ENCODE peak calls at places on chromosomes 16 and 17, in eight cellular contexts. P, R, Z, Y, B, U, A and X are unnamed samples.

GRCh38 chr17:45708707-45709290 is 75.3 kb upstream of the CRHR1 start:
- DNase-seq in P (no peak), R (no peak), Z (no peak), Y (no peak), B (no peak), U (no peak), A (no peak), X (no peak)

GRCh38 chr16:20620770-20621169 is 44.6 kb upstream of the ACSM2B start:
- DNase-seq in P (no peak), R (no peak), Z (no peak), Y (no peak), B (no peak), U (no peak), A (no peak), X (no peak)

GRCh38 chr16:29911676-29912010 is 11.4 kb downstream of the ASPHD1 start:
- DNase-seq in P (peak), R (no peak), Z (no peak), Y (no peak), B (no peak), U (no peak), A (no peak), X (no peak)

GRCh38 chr16:30844671-30845449 is 49.0 kb downstream of the BCL7C start:
- DNase-seq in P (no peak), R (peak), Z (peak), Y (peak), B (peak), U (peak), A (no peak), X (peak)

GRCh38 chr16:52256310-52257078 is 290.4 kb downstream of the TOX3 start:
- DNase-seq in P (no peak), R (no peak), Z (no peak), Y (no peak), B (no peak), U (no peak), A (no peak), X (no peak)

GRCh38 chr17:58741121-58741625 is 14.5 kb upstream of the PPM1E start:
- DNase-seq in P (no peak), R (no peak), Z (no peak), Y (peak), B (no peak), U (peak), A (no peak), X (peak)

GRCh38 chr17:64741924-64742670 is 80.0 kb upstream of the SMURF2 start:
- DNase-seq in P (no peak), R (peak), Z (no peak), Y (peak), B (peak), U (peak), A (peak), X (no peak)

GRCh38 chr17:80485846-80486245 is 9.4 kb upstream of the NPTX1 start:
- DNase-seq in P (no peak), R (no peak), Z (no peak), Y (no peak), B (no peak), U (no peak), A (no peak), X (no peak)

GRCh38 chr17:46027326-46028325 is 28.6 kb downstream of the STH start:
- DNase-seq in P (no peak), R (no peak), Z (no peak), Y (no peak), B (no peak), U (no peak), A (no peak), X (no peak)

GRCh38 chr17:79714129-79714528 is 16.6 kb upstream of the ENPP7 start:
- DNase-seq in P (no peak), R (no peak), Z (no peak), Y (no peak), B (no peak), U (no peak), A (no peak), X (no peak)

GRCh38 chr16:17228708-17229055 is 242.1 kb downstream of the XYLT1 start:
- DNase-seq in P (no peak), R (no peak), Z (no peak), Y (no peak), B (no peak), U (no peak), A (no peak), X (no peak)

GRCh38 chr17:386145-386876 is 33.7 kb upstream of the RPH3AL start:
- DNase-seq in P (peak), R (peak), Z (peak), Y (no peak), B (peak), U (peak), A (peak), X (no peak)

GRCh38 chr17:44417553-44417952 is 28.1 kb upstream of the ITGA2B start:
- DNase-seq in P (no peak), R (no peak), Z (no peak), Y (peak), B (no peak), U (peak), A (no peak), X (peak)

GRCh38 chr17:78645421-78646295 is 68.5 kb upstream of the DNAH17 start:
- DNase-seq in P (peak), R (peak), Z (peak), Y (no peak), B (peak), U (peak), A (peak), X (no peak)

GRCh38 chr17:39461911-39462641 is 790 bp downstream of the CDK12 start:
- DNase-seq in P (no peak), R (peak), Z (peak), Y (no peak), B (no peak), U (no peak), A (no peak), X (no peak)

GRCh38 chr17:34886831-34887230 is 74.4 kb downstream of the CCT6B start:
- DNase-seq in P (no peak), R (no peak), Z (no peak), Y (no peak), B (no peak), U (no peak), A (no peak), X (no peak)

GRCh38 chr16:47310792-47311211 is 150.1 kb downstream of the ITFG1 start:
- DNase-seq in P (no peak), R (no peak), Z (no peak), Y (no peak), B (no peak), U (no peak), A (no peak), X (no peak)

GRCh38 chr17:44689492-44690217 is at the start of gene CCDC43:
- DNase-seq in P (peak), R (peak), Z (peak), Y (peak), B (peak), U (peak), A (peak), X (peak)

GRCh38 chr17:7848131-7848579 is 6.7 kb upstream of the TMEM88 start:
- DNase-seq in P (no peak), R (no peak), Z (peak), Y (no peak), B (no peak), U (no peak), A (no peak), X (no peak)

GRCh38 chr16:53967172-53967571 is 263.2 kb downstream of the FTO start:
- DNase-seq in P (no peak), R (no peak), Z (no peak), Y (no peak), B (no peak), U (no peak), A (no peak), X (no peak)

GRCh38 chr16:11667221-11667823 is 933 bp upstream of the SNN start:
- DNase-seq in P (no peak), R (no peak), Z (no peak), Y (no peak), B (no peak), U (no peak), A (no peak), X (no peak)

GRCh38 chr17:74601944-74602572 is 10.0 kb upstream of the CD300LD start:
- DNase-seq in P (no peak), R (no peak), Z (no peak), Y (no peak), B (peak), U (peak), A (no peak), X (no peak)

GRCh38 chr17:66351053-66351452 is 48.6 kb downstream of the PRKCA start:
- DNase-seq in P (peak), R (peak), Z (no peak), Y (no peak), B (peak), U (no peak), A (no peak), X (no peak)
- H3K27ac ChIP-seq in P (peak), R (no peak), Z (no peak), Y (no peak), B (no peak), U (no peak), A (no peak), X (no peak)

GRCh38 chr16:57167951-57168350 is 17.9 kb downstream of the PSME3IP1 start:
- DNase-seq in P (no peak), R (no peak), Z (no peak), Y (peak), B (no peak), U (peak), A (no peak), X (no peak)

GRCh38 chr16:57165923-57166322 is 19.9 kb downstream of the PSME3IP1 start:
- DNase-seq in P (no peak), R (no peak), Z (no peak), Y (no peak), B (no peak), U (peak), A (no peak), X (no peak)

GRCh38 chr16:57169327-57169726 is 16.5 kb downstream of the PSME3IP1 start:
- DNase-seq in P (no peak), R (no peak), Z (no peak), Y (no peak), B (no peak), U (no peak), A (no peak), X (no peak)

GRCh38 chr16:57166951-57167350 is 18.9 kb downstream of the PSME3IP1 start:
- DNase-seq in P (no peak), R (no peak), Z (no peak), Y (no peak), B (no peak), U (peak), A (no peak), X (peak)

GRCh38 chr16:57167537-57167936 is 18.3 kb downstream of the PSME3IP1 start:
- DNase-seq in P (no peak), R (no peak), Z (no peak), Y (no peak), B (no peak), U (no peak), A (no peak), X (no peak)
- H3K27ac ChIP-seq in P (peak), R (no peak), Z (no peak), Y (no peak), B (no peak), U (peak), A (peak), X (peak)

GRCh38 chr17:51683291-51683690 is 422.9 kb downstream of the UTP18 start:
- DNase-seq in P (no peak), R (no peak), Z (no peak), Y (no peak), B (no peak), U (no peak), A (no peak), X (no peak)
- H3K27ac ChIP-seq in P (no peak), R (no peak), Z (no peak), Y (no peak), B (no peak), U (no peak), A (no peak), X (no peak)

DNA sequence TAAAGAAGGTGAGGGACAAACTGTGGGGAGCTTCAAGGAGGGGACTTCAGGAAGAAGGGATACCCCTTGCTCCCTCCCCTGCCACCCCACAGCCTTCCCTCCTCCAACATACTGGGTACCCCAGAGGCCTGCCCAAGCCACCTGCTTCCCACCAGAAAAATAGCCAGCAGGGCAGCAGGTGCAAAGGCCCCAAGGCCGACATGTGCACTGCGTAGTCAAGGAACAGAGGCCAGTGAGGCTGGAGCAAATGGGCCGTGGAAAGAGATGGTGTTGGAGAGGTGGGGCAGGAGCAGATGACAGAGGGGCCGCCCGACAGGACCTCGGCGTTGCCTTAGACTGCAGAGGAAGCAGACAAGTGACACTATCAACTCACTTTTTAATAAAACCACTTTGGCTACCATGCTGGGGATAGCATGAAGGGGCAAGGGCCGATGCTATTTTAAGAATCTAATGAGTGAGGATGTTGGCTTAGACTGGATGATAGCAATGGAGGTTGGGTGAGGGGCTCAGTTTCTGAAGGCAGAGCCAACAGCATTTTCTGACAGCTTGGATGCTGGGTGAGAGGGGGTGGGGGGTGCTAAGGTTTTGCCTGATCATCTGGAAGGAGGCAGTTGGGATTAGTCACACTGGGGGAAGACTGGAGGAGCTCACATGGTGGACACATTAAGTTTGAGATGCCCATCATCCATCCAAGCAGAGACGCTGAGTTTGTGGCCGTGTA is 72.8 kb upstream of the TOB1 start:
- DNase-seq in P (no peak), R (no peak), Z (no peak), Y (no peak), B (no peak), U (no peak), A (no peak), X (no peak)
- H3K27ac ChIP-seq in P (no peak), R (no peak), Z (peak), Y (no peak), B (no peak), U (no peak), A (no peak), X (no peak)

DNA sequence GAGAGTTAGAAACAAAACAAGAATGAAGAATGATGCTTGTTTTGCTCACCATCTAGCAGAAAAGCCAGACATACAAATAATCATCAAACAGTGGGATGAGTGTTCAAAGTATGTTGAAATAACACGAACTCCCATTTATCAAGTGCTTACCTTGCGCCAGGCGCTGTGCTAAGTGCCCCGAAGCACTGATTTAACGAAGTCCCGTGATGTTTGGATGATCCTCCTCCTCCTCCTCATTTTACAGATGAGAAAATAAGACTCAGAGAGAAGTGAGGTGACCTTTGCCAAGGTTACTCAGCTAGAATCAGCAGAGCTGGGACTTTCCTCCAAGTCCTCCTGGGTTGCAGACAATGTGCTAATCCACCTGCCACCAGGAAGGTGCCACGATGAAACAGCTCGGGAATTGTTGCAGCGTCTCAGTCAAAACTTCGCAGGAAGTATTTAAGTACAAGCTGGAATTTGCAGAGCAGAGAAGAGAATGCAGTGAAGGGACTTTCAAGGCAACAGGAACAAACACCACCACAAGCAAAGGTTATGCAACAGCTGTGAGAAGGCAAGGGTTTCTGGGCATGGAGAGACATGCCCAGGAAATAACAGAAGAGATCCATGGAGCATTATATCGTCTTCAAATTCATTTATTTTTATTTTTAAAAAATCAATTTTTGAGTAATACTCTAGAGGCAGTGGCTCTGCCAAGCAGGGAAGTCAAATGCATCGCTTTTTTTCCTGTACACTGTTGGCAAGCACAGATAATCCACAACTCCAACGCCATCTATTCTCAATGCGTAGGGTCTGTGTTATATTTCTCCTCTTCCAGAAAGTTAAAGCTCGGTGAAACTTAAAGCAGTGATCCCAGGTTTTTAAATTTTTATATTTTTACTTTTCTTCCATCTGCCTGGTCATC is 11.1 kb downstream of the PRCD start:
- DNase-seq in P (no peak), R (no peak), Z (no peak), Y (no peak), B (no peak), U (peak), A (no peak), X (peak)
- H3K27ac ChIP-seq in P (peak), R (no peak), Z (no peak), Y (no peak), B (no peak), U (no peak), A (no peak), X (peak)

GRCh38 chr16:84598391-84598750 is 19.5 kb downstream of the COTL1 start:
- DNase-seq in P (no peak), R (no peak), Z (no peak), Y (no peak), B (no peak), U (no peak), A (no peak), X (no peak)
- H3K27ac ChIP-seq in P (peak), R (no peak), Z (no peak), Y (peak), B (no peak), U (no peak), A (peak), X (no peak)

DNA sequence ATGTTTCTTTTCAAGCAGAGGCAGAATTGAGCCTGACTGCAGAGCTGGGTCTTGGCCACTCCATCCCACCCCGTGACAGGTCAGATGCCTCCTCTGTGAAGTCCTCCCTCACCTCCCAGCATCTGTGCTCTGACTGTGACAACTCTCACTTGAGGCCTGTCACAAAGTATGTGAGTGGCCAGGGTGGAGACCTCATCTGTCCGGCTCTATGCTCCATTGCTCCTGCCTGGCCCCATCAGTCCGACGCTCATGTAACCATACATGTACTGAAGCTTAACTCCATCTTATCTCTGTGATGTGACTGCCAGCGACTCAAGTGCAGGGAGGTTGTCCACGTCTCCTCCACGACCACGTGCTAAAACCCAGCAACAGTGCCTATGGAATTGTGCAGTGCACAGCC is 3.5 kb downstream of the PPL start:
- DNase-seq in P (no peak), R (no peak), Z (no peak), Y (no peak), B (no peak), U (no peak), A (no peak), X (no peak)
- H3K27ac ChIP-seq in P (no peak), R (no peak), Z (no peak), Y (no peak), B (no peak), U (no peak), A (no peak), X (peak)

GRCh38 chr17:50660887-50661345 is 26.2 kb downstream of the ABCC3 start:
- DNase-seq in P (no peak), R (no peak), Z (no peak), Y (no peak), B (no peak), U (no peak), A (no peak), X (no peak)
- H3K27ac ChIP-seq in P (peak), R (peak), Z (no peak), Y (peak), B (peak), U (no peak), A (peak), X (peak)

GRCh38 chr16:73020409-73020884 is 27.5 kb downstream of the ZFHX3 start:
- DNase-seq in P (peak), R (peak), Z (peak), Y (peak), B (peak), U (peak), A (peak), X (peak)
- H3K27ac ChIP-seq in P (peak), R (peak), Z (peak), Y (peak), B (peak), U (peak), A (peak), X (no peak)

DNA sequence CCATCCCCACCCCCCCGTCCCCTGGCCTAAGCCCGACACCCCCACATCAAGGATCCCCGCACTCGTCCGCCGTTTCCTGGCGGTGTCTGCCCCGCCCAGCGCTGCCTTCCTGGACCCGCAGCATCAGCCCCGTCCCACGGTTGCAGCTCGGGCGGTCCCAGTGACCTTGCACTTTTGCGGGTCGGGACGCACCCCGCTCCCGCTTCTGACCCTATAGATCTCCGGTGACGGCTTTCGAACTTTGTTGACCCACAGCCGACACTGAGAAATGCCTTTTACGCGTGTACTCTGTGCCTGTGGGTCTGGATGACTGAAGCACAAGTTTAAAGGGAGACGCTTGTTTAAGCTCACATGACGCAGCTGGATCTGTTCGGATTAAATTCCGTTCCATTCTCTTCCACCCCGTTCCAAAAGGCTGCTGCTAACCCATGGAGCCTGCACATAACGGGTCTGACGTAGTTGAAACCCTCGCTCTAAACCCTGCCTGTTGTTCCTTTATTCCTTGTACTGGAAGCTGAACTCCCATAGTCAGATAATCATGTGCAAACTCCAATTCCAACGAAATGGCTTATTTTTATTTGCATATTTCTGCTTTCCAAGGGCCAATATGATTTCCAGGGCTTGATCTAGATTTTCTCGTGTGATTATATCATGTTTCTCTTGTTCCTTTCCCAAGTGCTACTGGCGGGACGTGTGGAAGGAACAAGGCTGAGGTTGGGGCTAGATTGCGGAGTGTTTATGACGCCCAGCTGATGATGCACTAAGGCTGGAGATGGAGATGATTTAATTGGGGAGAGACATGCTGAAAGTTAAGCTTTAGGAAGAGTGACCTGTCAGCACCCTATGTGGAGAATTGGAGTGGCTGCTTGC is 834 bp downstream of the FLYWCH1 start:
- DNase-seq in P (peak), R (no peak), Z (peak), Y (peak), B (peak), U (peak), A (no peak), X (no peak)
- H3K27ac ChIP-seq in P (peak), R (peak), Z (peak), Y (peak), B (peak), U (no peak), A (peak), X (peak)